ENCODE peak calls at places on chromosomes 12 and 14, in eight cellular contexts. W, R, L, S, E, D, O and H are unnamed samples. For H3K36me3 and H3K4me1, the result is how much of the 10 kb centered on the place peaks cover.

GRCh38 chr12:94304566-94305061 is 155.1 kb downstream of the CEP83 start:
- DNase-seq in E (no peak), L (no peak), D (no peak), W (no peak), S (no peak), O (no peak), R (no peak), H (no peak)

GRCh38 chr14:54566152-54566409 is 847 bp upstream of the SAMD4A start:
- DNase-seq in D (no peak), W (no peak), L (no peak), R (no peak), E (no peak), O (no peak), S (no peak), H (no peak)

GRCh38 chr12:106090586-106091411 is 48.0 kb downstream of the NUAK1 start:
- DNase-seq in S (no peak), O (peak), D (no peak), R (no peak), W (no peak), L (peak), E (no peak), H (no peak)

GRCh38 chr14:92109490-92109889 is 3.1 kb upstream of the ATXN3 start:
- DNase-seq in L (no peak), E (no peak), O (no peak), S (no peak), W (no peak), D (no peak), R (no peak), H (no peak)

GRCh38 chr14:66008631-66009030 is 477.5 kb upstream of the CCDC196 start:
- DNase-seq in E (no peak), O (no peak), W (no peak), S (no peak), L (no peak), D (peak), R (no peak), H (no peak)

GRCh38 chr12:27566626-27567025 is 42.6 kb downstream of the PPFIBP1 start:
- DNase-seq in D (no peak), R (no peak), W (no peak), O (no peak), E (no peak), S (no peak), L (no peak), H (no peak)

GRCh38 chr12:116717466-116718457 is 20.1 kb downstream of the SPRING1 start:
- DNase-seq in R (no peak), L (peak), O (no peak), E (peak), W (peak), D (no peak), S (no peak), H (no peak)

GRCh38 chr14:103628221-103628683 is 759 bp upstream of the KLC1 start:
- DNase-seq in R (peak), D (no peak), S (peak), O (peak), E (peak), W (peak), L (peak), H (peak)

GRCh38 chr12:95318071-95318545 is 100.5 kb downstream of the VEZT start:
- DNase-seq in W (no peak), L (no peak), R (no peak), O (peak), S (no peak), D (no peak), E (no peak), H (no peak)

GRCh38 chr14:106508216-106508615 is 981.8 kb downstream of the TMEM121 start:
- DNase-seq in L (no peak), O (no peak), R (no peak), E (no peak), W (no peak), D (peak), S (no peak), H (no peak)

GRCh38 chr14:24993631-24994030 is 56.3 kb downstream of the STXBP6 start:
- DNase-seq in E (no peak), O (no peak), S (no peak), W (no peak), L (no peak), D (no peak), R (no peak), H (no peak)

GRCh38 chr14:101497910-101498860 is 63.1 kb upstream of the DIO3 start:
- DNase-seq in D (no peak), O (no peak), R (peak), S (no peak), L (peak), E (no peak), W (peak), H (no peak)

GRCh38 chr14:68266998-68267397 is 447.4 kb downstream of the RAD51B start:
- DNase-seq in O (no peak), W (no peak), S (no peak), E (no peak), D (no peak), R (no peak), L (no peak), H (no peak)

GRCh38 chr14:80636071-80636470 is 305.5 kb downstream of the CEP128 start:
- DNase-seq in W (no peak), E (no peak), S (no peak), D (no peak), O (peak), L (no peak), R (no peak), H (no peak)

GRCh38 chr12:21989819-21990412 is 48.7 kb upstream of the ABCC9 start:
- DNase-seq in L (no peak), W (no peak), E (no peak), O (peak), R (no peak), D (peak), S (no peak), H (peak)

GRCh38 chr12:130333341-130333740 is 4.3 kb upstream of the PIWIL1 start:
- DNase-seq in W (no peak), L (no peak), E (no peak), S (no peak), D (no peak), R (no peak), O (no peak), H (no peak)
- TF ChIP-seq CTCF in W (no peak), L (no peak), E (no peak), S (peak), D (peak), R (no peak), O (no peak), H (no peak)

GRCh38 chr14:61774861-61775260 is 12.6 kb downstream of the SNAPC1 start:
- DNase-seq in D (no peak), R (no peak), O (peak), L (no peak), E (no peak), S (no peak), W (no peak), H (no peak)

DNA sequence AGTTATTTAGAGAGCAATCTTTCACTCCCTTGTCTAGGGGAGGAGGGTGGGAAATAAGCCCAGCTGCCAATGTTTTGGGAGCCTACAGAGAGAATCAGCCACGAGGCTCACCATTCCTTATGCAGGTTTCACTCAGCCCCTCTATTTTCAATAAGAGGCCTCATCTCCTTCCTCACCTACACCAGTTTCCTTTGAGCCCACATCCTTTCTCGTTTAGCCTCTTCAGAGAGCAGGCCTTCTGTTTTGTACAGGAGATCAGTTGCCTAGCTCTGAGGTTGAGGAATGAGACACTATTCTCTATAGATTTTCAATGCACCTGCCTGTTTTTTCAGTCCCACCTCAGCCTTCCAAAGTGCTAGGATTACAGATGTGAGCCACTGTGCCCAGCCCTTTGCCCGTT is 17.9 kb downstream of the SNAPC1 start:
- DNase-seq in E (no peak), D (no peak), R (no peak), W (no peak), O (no peak), S (no peak), L (no peak), H (no peak)
- H3K36me3 ChIP-seq in E (half or more), D (half or more), R (half or more), W (under half), O (half or more), S (half or more), L (under half), H (under half)

DNA sequence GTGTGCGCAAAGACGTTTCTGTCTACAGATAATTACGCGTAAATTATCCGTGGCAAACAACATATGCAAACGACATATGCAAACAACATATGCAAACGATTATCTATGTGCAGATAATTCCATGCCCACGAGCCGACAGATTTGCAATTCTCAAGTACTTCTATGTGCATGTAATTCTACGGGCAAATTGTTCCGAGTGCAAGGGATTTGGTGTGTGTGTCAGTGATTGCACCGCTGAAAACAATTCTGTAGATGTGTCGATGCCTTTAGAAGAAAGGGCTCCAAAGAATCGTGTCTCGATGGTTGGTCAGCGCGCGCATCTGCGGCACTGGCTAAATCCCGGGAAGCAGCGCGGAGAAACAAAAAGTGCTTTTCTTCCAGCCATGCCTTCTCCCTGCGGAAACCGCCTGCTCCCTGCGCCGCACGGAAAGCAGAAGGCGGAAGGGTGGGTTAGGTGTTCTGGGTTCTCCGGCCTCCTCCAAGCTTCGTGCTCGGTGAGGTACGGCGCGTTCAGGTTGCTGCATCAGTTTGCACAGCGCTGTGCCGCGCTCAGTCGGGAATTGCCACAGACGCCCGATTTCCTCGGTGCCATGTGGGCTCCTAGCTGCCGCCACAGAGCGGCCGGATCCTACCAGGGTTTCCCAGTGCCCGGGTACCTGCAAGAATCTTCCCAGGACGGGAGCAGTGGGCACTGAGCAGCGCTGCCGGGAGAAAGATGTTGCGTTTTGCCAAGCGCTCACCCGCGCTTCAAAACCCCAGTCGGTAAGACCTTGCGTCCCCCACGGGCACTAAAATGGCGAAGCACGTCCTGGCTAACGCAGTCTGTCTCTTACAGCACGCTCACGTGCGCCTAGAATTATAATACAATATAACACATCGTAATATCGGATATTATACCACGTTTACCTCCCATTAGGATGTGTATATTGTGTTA is 34.8 kb upstream of the TBX5 start:
- DNase-seq in O (no peak), E (no peak), D (no peak), R (no peak), S (no peak), L (no peak), W (no peak), H (no peak)
- H3K4me1 ChIP-seq in O (under half), E (under half), D (under half), R (under half), S (under half), L (under half), W (under half), H (under half)

DNA sequence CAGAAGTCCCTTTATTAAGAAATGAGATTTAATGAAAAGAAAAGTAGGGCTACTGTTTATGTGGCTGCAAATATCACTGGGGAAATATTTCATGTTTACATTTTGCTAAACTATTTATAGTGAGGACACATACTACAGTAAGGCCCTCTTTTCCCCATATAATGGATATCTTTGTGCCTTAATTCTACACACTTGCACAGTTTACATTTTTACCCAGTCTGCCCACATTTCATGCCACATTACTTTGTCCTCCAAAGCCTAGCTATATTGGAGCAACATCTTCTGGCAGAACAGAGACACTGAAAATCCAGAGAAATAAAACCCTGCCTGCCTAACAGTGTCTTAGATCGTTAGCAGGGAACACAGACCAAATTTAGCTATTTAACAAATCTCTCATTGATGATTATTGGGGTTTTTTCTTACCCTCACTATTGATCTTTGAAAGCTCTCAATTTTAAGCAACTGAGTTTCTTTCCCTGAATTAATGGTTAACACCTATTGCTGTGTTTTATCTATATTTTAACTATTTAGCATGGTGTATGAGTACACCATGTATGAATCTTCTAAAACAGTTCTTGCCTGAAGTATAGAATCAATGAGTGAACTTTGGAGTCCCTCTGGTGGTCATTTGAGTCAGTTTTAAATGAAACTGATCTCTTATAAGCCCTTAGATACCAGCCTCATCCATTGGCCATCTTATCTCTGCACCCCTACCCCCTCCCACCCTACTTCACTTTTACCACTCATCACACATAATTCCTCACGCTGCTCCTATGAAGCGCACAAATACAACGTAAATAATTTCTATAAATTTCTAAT is 170.2 kb downstream of the BCAT1 start:
- DNase-seq in W (no peak), E (no peak), D (peak), S (no peak), O (peak), L (no peak), R (no peak), H (no peak)
- TF ChIP-seq CTCF in W (no peak), E (peak), D (peak), S (peak), O (peak), L (peak), R (peak), H (no peak)

DNA sequence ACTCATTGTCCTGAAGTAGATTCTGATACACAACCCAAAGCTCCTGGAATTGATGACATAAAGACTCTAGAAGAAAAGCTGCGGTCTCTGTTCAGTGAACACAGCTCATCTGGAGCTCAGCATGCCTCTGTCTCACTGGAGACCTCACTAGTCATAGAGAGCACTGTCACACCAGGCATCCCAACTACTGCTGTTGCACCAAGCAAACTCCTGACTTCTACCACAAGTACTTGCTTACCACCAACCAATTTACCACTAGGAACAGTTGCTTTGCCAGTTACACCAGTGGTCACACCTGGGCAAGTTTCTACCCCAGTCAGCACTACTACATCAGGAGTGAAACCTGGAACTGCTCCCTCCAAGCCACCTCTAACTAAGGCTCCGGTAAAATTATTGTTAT is 63.8 kb downstream of the RAD52 start:
- DNase-seq in D (no peak), R (no peak), S (no peak), L (no peak), O (no peak), E (no peak), W (no peak), H (no peak)
- H3K36me3 ChIP-seq in D (half or more), R (half or more), S (half or more), L (half or more), O (half or more), E (half or more), W (half or more), H (under half)

DNA sequence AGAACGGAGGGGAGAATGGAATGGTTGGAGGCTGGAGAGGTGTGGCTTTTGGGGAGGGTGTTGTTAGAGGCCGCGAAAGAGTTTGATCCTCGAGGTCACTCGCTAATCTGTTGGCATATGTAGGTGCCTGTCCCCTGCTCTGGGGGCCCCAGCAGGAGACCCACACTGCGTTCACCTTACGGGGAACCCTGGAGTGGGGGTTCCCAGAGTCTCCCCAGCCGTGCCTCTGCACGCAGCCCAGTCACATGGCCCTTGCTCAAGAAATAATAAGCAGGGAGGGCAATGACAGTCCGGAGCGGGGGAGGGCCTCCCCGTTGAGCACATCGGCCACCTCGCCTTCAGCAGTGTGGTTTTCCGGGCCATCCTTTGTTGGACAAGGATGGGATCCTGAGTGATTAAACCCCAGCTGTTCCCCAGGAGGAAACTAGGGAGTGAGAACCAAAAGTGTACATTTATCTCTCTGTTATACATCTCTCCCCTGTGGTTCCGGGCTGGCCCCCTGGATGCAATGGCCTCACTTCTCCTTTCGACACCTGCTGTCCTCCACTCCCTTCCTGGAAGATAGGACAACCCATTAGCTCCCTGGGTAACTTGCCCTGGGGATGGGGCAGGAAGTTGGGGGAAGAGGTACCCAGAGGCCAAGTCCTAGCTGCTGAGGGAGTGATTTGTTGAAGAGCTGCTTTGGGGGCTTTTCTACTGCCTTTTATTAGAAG is 1.3 kb downstream of the PLEKHG3 start:
- DNase-seq in W (peak), S (peak), E (no peak), R (peak), D (no peak), O (no peak), L (peak), H (no peak)
- H3K4me1 ChIP-seq in W (half or more), S (under half), E (half or more), R (half or more), D (under half), O (half or more), L (half or more), H (under half)